ENCODE peak calls at places on chromosomes 4 and X, in ten cellular contexts. I is hepatocyte, J is AG04450, A is tibial artery, E is small intestine, B is psoas muscle, L is prostate gland, H is spleen, C is SJSA1, V is mesenchymal stem cell. Q is an unnamed sample.

GRCh38 chr4:3106339-3107186 is 32.1 kb downstream of the HTT start:
- DNase-seq in H (peak; percentile 94), J (peak; percentile 73), I (peak; percentile 93), V (peak; percentile 92), A (peak; percentile 89), E (peak; percentile 88), L (peak; percentile 81), C (peak; percentile 76), B (peak; percentile 94), Q (peak; percentile 49)

GRCh38 chrX:40660381-40660780 is 13.0 kb upstream of the CXorf38 start:
- DNase-seq in B (no peak), E (no peak), J (no peak), H (no peak), A (no peak), V (no peak), L (no peak), C (no peak), I (no peak), Q (no peak)

GRCh38 chrX:48530736-48531135 is 8.8 kb upstream of the TBC1D25 start:
- DNase-seq in E (no peak), J (no peak), H (no peak), C (no peak), L (no peak), B (no peak), A (no peak), V (no peak), I (no peak), Q (no peak)

GRCh38 chrX:15241258-15241657 is 28.6 kb downstream of the ASB9 start:
- DNase-seq in J (no peak), E (no peak), A (no peak), L (no peak), I (no peak), C (no peak), B (no peak), H (no peak), V (no peak), Q (no peak)

GRCh38 chr4:170580651-170581050 is 490.9 kb upstream of the AADAT start:
- DNase-seq in J (no peak), E (no peak), C (no peak), A (no peak), H (no peak), I (no peak), L (no peak), V (no peak), B (no peak), Q (no peak)

GRCh38 chr4:82611982-82612381 is 50.2 kb upstream of the TMEM150C start:
- DNase-seq in I (no peak), V (no peak), E (no peak), C (no peak), L (no peak), H (no peak), B (no peak), J (no peak), A (no peak), Q (no peak)

GRCh38 chr4:8907596-8908205 is 36.1 kb upstream of the HMX1 start:
- DNase-seq in V (no peak), B (peak; percentile 37), A (peak; percentile 8), C (peak; percentile 23), J (no peak), E (no peak), H (peak; percentile 59), L (no peak), I (no peak), Q (no peak)

GRCh38 chr4:54959656-54960055 is 165.7 kb downstream of the KDR start:
- DNase-seq in B (no peak), E (no peak), A (no peak), C (no peak), H (no peak), J (peak; percentile 8), L (no peak), V (peak; percentile 52), I (no peak), Q (no peak)

GRCh38 chr4:140706276-140706625 is 49.9 kb downstream of the TBC1D9 start:
- DNase-seq in E (no peak), V (no peak), J (no peak), I (no peak), L (no peak), C (no peak), B (no peak), H (no peak), A (no peak), Q (no peak)

GRCh38 chr4:140706665-140707064 is 49.5 kb downstream of the TBC1D9 start:
- DNase-seq in A (no peak), L (no peak), E (no peak), C (no peak), B (no peak), I (no peak), H (no peak), J (no peak), V (no peak), Q (no peak)

GRCh38 chr4:140704964-140705363 is 51.2 kb downstream of the TBC1D9 start:
- DNase-seq in H (no peak), L (no peak), I (no peak), B (no peak), J (no peak), V (no peak), A (no peak), C (no peak), E (no peak), Q (no peak)

GRCh38 chr4:140705625-140706275 is 50.4 kb downstream of the TBC1D9 start:
- DNase-seq in H (no peak), A (no peak), I (no peak), L (no peak), C (no peak), J (no peak), V (no peak), B (no peak), E (no peak), Q (no peak)

GRCh38 chr4:140707325-140707724 is 48.9 kb downstream of the TBC1D9 start:
- DNase-seq in V (no peak), L (no peak), I (no peak), H (no peak), A (no peak), E (no peak), J (no peak), B (no peak), C (no peak), Q (no peak)
- H3K27ac ChIP-seq in V (no peak overlapping the region), L (no peak overlapping the region), I (no peak overlapping the region), H (peak overlapping the region; percentile 31), A (no peak overlapping the region), E (peak overlapping the region; percentile 1), J (no peak overlapping the region), B (no peak overlapping the region), C (no peak overlapping the region), Q (no peak overlapping the region)

GRCh38 chr4:185532795-185533324 is 2.4 kb downstream of the PDLIM3 start:
- DNase-seq in L (no peak), C (no peak), B (no peak), H (no peak), I (no peak), J (no peak), E (no peak), V (no peak), A (no peak), Q (no peak)

GRCh38 chr4:185534534-185534849 is 815 bp downstream of the PDLIM3 start:
- DNase-seq in L (no peak), B (no peak), V (no peak), H (no peak), J (no peak), C (no peak), E (no peak), A (no peak), I (no peak), Q (no peak)

GRCh38 chr4:185538806-185539205 is 3.5 kb upstream of the PDLIM3 start:
- DNase-seq in V (no peak), I (no peak), B (no peak), A (no peak), E (no peak), J (no peak), L (no peak), H (no peak), C (no peak), Q (no peak)

GRCh38 chr4:185534850-185535761 is at the start of gene PDLIM3:
- DNase-seq in A (peak; percentile 57), H (peak; percentile 75), E (no peak), V (peak; percentile 73), B (peak; percentile 94), L (peak; percentile 41), C (peak; percentile 71), I (peak; percentile 80), J (no peak), Q (no peak)

DNA sequence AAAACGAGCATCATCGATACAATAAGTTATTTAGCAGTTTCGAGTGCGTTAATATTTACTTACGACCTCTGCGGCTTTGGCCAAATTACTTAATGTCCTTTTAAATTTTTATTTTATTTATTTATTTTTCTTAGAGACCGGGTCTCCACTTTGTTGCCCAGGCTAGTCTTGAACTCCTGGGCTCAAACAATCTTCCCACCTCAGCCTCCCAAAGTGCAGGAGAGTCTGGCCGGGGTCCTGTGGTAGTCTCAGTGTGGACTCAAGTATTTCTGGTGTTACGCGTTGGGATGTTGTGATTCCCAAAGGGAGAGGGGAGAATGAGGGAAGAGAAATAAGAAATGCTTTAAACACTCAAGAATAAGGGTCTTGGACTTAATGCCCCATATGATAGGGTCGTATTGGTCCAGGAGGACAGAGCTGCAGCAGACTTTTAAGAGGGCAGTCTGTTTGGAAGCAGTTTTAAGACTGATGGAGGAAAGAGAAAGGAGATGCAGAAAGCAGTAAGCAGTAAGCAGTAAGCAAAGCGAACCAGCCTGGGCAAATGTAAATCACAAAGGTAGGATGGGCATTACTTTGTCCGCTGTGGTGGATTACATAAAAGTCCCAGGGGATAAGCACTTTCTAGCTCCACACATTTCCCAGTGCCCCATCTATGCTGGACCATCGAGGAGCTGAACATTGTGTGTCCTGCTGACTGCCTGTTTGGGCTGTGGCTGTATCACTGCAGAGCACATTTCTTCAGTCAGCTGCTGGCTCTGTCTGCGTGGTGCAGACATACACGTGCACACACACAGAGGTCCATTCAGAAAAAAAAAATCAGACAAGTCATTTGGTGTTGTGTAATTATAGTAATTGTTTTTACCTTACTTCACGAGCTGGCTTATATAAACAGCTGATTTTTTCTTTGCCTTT is 767 bp upstream of the PDLIM3 start:
- DNase-seq in C (no peak), I (no peak), A (peak; percentile 86), E (no peak), B (peak; percentile 62), J (no peak), V (peak; percentile 74), L (no peak), H (no peak), Q (no peak)
- H3K27ac ChIP-seq in C (peak overlapping the region; percentile 72), I (no peak overlapping the region), A (peak overlapping the region; percentile 99), E (no peak overlapping the region), B (peak overlapping the region; percentile 99), J (no peak overlapping the region), V (no peak overlapping the region), L (peak overlapping the region; percentile 88), H (peak overlapping the region; percentile 86), Q (no peak overlapping the region)

GRCh38 chr4:101025755-101026154 is 321.6 kb downstream of the PPP3CA start:
- DNase-seq in H (no peak), J (no peak), A (no peak), L (no peak), E (no peak), V (no peak), B (no peak), I (no peak), C (no peak), Q (no peak)

GRCh38 chr4:101019941-101020401 is 327.4 kb downstream of the PPP3CA start:
- DNase-seq in J (no peak), C (no peak), L (no peak), E (peak; percentile 59), V (peak; percentile 37), B (no peak), A (no peak), I (peak; percentile 52), H (no peak), Q (peak; percentile 39)

GRCh38 chr4:101020956-101021355 is 326.4 kb downstream of the PPP3CA start:
- DNase-seq in J (peak; percentile 18), E (peak; percentile 42), L (no peak), H (no peak), V (peak; percentile 79), C (no peak), A (no peak), B (no peak), I (no peak), Q (peak; percentile 29)

GRCh38 chr4:101019313-101019712 is 328.0 kb downstream of the PPP3CA start:
- DNase-seq in V (no peak), E (no peak), B (no peak), A (no peak), L (no peak), H (no peak), C (no peak), I (no peak), J (no peak), Q (no peak)

DNA sequence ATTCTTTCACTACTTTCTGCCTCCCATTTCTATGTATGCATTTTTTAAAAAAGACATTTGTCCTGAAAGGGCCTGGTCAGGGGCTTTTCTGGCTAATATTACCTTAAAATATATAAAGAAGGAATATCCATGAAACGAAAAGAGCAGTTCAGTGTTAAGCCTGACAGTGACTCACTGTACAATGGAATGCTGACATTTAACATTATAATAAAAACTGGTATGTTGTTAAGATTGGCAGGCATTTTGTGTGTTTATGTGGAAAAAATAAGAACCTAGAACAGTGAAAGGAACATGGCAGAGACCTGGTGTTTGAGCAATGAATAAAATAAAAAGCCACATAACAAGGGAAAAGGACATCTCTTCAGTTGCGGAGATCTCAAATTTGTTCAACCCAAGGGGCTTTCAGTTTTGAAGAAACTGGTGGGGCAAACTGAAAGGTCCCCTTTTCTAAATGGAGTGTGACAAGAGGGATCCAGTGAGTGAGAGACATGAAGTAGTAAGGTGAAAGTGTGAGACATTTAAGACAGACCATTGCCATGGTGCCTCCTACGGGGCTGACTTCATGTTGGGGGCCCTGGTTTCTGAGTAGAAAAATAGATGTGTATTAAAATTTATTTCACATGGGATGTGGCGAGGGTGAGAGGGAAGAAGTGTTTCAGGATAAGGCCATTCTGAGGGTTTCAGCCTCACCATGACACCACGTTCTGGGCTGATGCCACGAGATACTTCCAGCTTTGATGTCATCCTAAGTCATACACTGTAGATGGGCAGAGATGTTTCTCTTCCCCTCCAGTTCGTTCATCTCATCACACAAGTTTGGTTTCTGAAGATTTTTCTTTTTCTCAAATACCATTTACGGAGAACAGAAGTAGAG is 324.9 kb downstream of the PPP3CA start:
- DNase-seq in B (no peak), V (no peak), A (no peak), H (no peak), E (no peak), J (no peak), I (no peak), C (no peak), L (no peak), Q (no peak)
- H3K27ac ChIP-seq in B (no peak overlapping the region), V (peak overlapping the region; percentile 88), A (peak overlapping the region; percentile 9), H (no peak overlapping the region), E (no peak overlapping the region), J (no peak overlapping the region), I (no peak overlapping the region), C (peak overlapping the region; percentile 44), L (no peak overlapping the region), Q (peak overlapping the region; percentile 79)

DNA sequence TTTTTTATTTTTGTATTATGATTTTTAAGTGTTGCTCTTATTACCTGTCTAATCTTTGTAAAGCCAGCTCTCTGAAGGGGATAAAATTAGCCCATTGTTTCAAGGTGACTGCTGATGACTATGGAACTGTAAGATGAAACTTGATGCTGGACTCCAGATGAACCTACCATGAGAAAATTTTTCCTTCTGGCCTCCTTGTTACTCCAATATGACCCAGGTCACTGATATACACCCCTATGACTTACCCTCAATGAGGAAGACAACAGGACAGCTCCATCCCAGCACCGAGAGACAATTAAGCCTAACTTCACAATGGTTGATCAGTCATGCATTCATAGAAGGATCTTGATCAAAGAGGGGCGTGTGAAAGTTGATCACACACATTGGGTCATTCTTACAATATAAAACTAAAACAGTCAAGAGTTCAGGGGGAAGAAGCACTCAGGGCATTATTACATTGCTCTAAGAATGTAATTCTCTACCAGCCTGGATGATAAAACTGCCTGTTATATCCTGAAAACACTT is 230.8 kb upstream of the AGTR2 start:
- DNase-seq in C (no peak), E (no peak), I (no peak), H (no peak), L (no peak), B (no peak), J (no peak), A (no peak), V (no peak), Q (no peak)
- H3K27ac ChIP-seq in C (no peak overlapping the region), E (no peak overlapping the region), I (no peak overlapping the region), H (no peak overlapping the region), L (no peak overlapping the region), B (no peak overlapping the region), J (no peak overlapping the region), A (no peak overlapping the region), V (no peak overlapping the region), Q (no peak overlapping the region)

Q was measured in epithelial cell of prostate.